ENCODE peak calls at places on chromosome 1, in ten cellular contexts. A, W, P, U, L, X, T, M, J and G are unnamed samples.

GRCh38 chr1:161738627-161739287 is 10.8 kb upstream of the DUSP12 start:
- DNase-seq in A (no peak), W (peak), P (no peak), U (no peak), L (peak), X (no peak), T (peak), M (peak), J (peak), G (no peak)

GRCh38 chr1:32696041-32696440 is 6.5 kb downstream of the SYNC start:
- DNase-seq in A (no peak), W (no peak), P (no peak), U (no peak), L (no peak), X (no peak), T (no peak), M (no peak), J (no peak), G (no peak)

GRCh38 chr1:79304131-79304530 is 297.6 kb upstream of the ADGRL4 start:
- DNase-seq in A (no peak), W (no peak), P (no peak), U (no peak), L (no peak), X (no peak), T (no peak), M (no peak), J (peak), G (no peak)

GRCh38 chr1:157691285-157691920 is 9.2 kb downstream of the FCRL3 start:
- DNase-seq in A (peak), W (peak), P (peak), U (no peak), L (peak), X (no peak), T (no peak), M (no peak), J (peak), G (no peak)

GRCh38 chr1:107897428-107898339 is 67.3 kb downstream of the VAV3 start:
- DNase-seq in A (no peak), W (no peak), P (no peak), U (no peak), L (no peak), X (no peak), T (peak), M (no peak), J (no peak), G (no peak)

GRCh38 chr1:165551469-165551868 is 7.7 kb downstream of the LRRC52 start:
- DNase-seq in A (no peak), W (no peak), P (no peak), U (no peak), L (no peak), X (no peak), T (no peak), M (no peak), J (peak), G (no peak)

GRCh38 chr1:233238884-233239432 is 56.6 kb downstream of the PCNX2 start:
- DNase-seq in A (no peak), W (peak), P (no peak), U (no peak), L (no peak), X (no peak), T (no peak), M (no peak), J (no peak), G (no peak)

GRCh38 chr1:234108921-234109320 is 204.4 kb downstream of the SLC35F3 start:
- DNase-seq in A (no peak), W (no peak), P (no peak), U (no peak), L (no peak), X (no peak), T (no peak), M (no peak), J (no peak), G (no peak)